ENCODE peak calls at places on chromosomes 1 and 21, in ten cellular contexts. O is ACHN; G is NCI-H1436; Q is iPS-NIHi11; T is T-cell; L is GDM1; W is HEK293T; D is T-helper 22 cell; V is heart left ventricle; H is activated naive CD4-positive, alpha-beta T cell treated with anti-CD3 and anti-CD28 coated beads, Interleukin-2, amount 10 ng/mL, durations not matched to agents 7 days and 5 days. B is an unnamed sample.

GRCh38 chr1:178055093-178055492 is 38.8 kb upstream of the RASAL2 start:
- DNase-seq in O (peak), G (no peak), Q (peak), T (no peak), L (peak), W (no peak), D (no peak), V (peak), H (no peak), B (no peak)

GRCh38 chr21:42309753-42310213 is 5.4 kb downstream of the TFF3 start:
- DNase-seq in O (peak), G (peak), Q (peak), T (peak), L (peak), W (peak), D (peak), V (no peak), H (peak), B (peak)

GRCh38 chr1:109040627-109041613 is 982 bp downstream of the WDR47 start:
- DNase-seq in O (peak), G (no peak), Q (peak), T (no peak), L (no peak), W (peak), D (no peak), V (peak), H (peak), B (no peak)

GRCh38 chr1:172733815-172734214 is 74.9 kb downstream of the FASLG start:
- DNase-seq in O (no peak), G (no peak), Q (no peak), T (no peak), L (no peak), W (no peak), D (no peak), V (no peak), H (no peak), B (no peak)

GRCh38 chr1:229461032-229461668 is 27.3 kb upstream of the ACTA1 start:
- DNase-seq in O (no peak), G (no peak), Q (no peak), T (no peak), L (no peak), W (no peak), D (no peak), V (no peak), H (no peak), B (no peak)

GRCh38 chr1:184456189-184456588 is 69.4 kb downstream of the C1orf21 start:
- DNase-seq in O (no peak), G (no peak), Q (no peak), T (no peak), L (no peak), W (no peak), D (no peak), V (no peak), H (no peak), B (no peak)

GRCh38 chr21:16770279-16770678 is 742.6 kb upstream of the CXADR start:
- DNase-seq in O (no peak), G (no peak), Q (no peak), T (no peak), L (no peak), W (no peak), D (no peak), V (no peak), H (no peak), B (no peak)

GRCh38 chr1:183611021-183611420 is 20.8 kb upstream of the NCF2 start:
- DNase-seq in O (no peak), G (no peak), Q (no peak), T (no peak), L (no peak), W (no peak), D (no peak), V (no peak), H (no peak), B (no peak)

GRCh38 chr1:83583351-83584014 is 415.4 kb downstream of the TTLL7 start:
- DNase-seq in O (no peak), G (no peak), Q (no peak), T (peak), L (no peak), W (no peak), D (no peak), V (no peak), H (peak), B (no peak)

GRCh38 chr1:200247513-200247912 is 162.3 kb downstream of the ZNF281 start:
- DNase-seq in O (no peak), G (no peak), Q (no peak), T (no peak), L (no peak), W (peak), D (no peak), V (no peak), H (no peak), B (no peak)

GRCh38 chr1:84401156-84401555 is 2.9 kb downstream of the DNASE2B start:
- DNase-seq in O (no peak), G (no peak), Q (no peak), T (no peak), L (no peak), W (no peak), D (no peak), V (no peak), H (no peak), B (no peak)

GRCh38 chr1:43293896-43294760 is 6.7 kb upstream of the TIE1 start:
- DNase-seq in O (no peak), G (no peak), Q (no peak), T (no peak), L (no peak), W (no peak), D (no peak), V (no peak), H (no peak), B (no peak)

GRCh38 chr1:88847618-88848017 is 43.7 kb downstream of the GTF2B start:
- DNase-seq in O (no peak), G (no peak), Q (peak), T (no peak), L (no peak), W (peak), D (no peak), V (no peak), H (no peak), B (no peak)

GRCh38 chr1:93344484-93344883 is 1.2 kb upstream of the DR1 start:
- DNase-seq in O (no peak), G (no peak), Q (no peak), T (no peak), L (no peak), W (no peak), D (no peak), V (no peak), H (no peak), B (no peak)

GRCh38 chr1:173823776-173824314 is 628 bp upstream of the DARS2 start:
- DNase-seq in O (no peak), G (no peak), Q (no peak), T (no peak), L (no peak), W (no peak), D (no peak), V (no peak), H (no peak), B (no peak)

GRCh38 chr1:20586939-20587638 is 1.8 kb upstream of the CDA start:
- DNase-seq in O (no peak), G (no peak), Q (no peak), T (no peak), L (no peak), W (no peak), D (no peak), V (no peak), H (no peak), B (no peak)

GRCh38 chr1:234958066-234958701 is 170.5 kb downstream of the TOMM20 start:
- DNase-seq in O (no peak), G (no peak), Q (peak), T (no peak), L (no peak), W (no peak), D (no peak), V (no peak), H (no peak), B (no peak)

GRCh38 chr1:101769520-101769919 is 227.2 kb downstream of the OLFM3 start:
- DNase-seq in O (peak), G (no peak), Q (peak), T (no peak), L (no peak), W (peak), D (no peak), V (no peak), H (no peak), B (no peak)

GRCh38 chr1:44609412-44609767 is 64.9 kb downstream of the TMEM53 start:
- DNase-seq in O (peak), G (peak), Q (peak), T (peak), L (no peak), W (peak), D (no peak), V (no peak), H (peak), B (no peak)

GRCh38 chr1:115461526-115461925 is 123.5 kb upstream of the NGF start:
- DNase-seq in O (no peak), G (no peak), Q (no peak), T (no peak), L (no peak), W (no peak), D (no peak), V (no peak), H (no peak), B (no peak)

GRCh38 chr1:31776511-31776910 is 12.4 kb upstream of the ADGRB2 start:
- DNase-seq in O (no peak), G (no peak), Q (no peak), T (no peak), L (no peak), W (no peak), D (no peak), V (no peak), H (no peak), B (no peak)

GRCh38 chr1:44112486-44112885 is 6.1 kb upstream of the KLF17 start:
- DNase-seq in O (no peak), G (no peak), Q (no peak), T (no peak), L (no peak), W (no peak), D (no peak), V (no peak), H (no peak), B (no peak)

GRCh38 chr1:181643631-181644030 is 160.3 kb downstream of the CACNA1E start:
- DNase-seq in O (no peak), G (no peak), Q (no peak), T (no peak), L (no peak), W (no peak), D (no peak), V (no peak), H (no peak), B (no peak)

GRCh38 chr1:13892671-13893325 is 192.8 kb downstream of the PRDM2 start:
- DNase-seq in O (no peak), G (no peak), Q (peak), T (no peak), L (no peak), W (peak), D (no peak), V (peak), H (no peak), B (no peak)

GRCh38 chr1:156860113-156860638 is 489 bp upstream of the NTRK1 start:
- DNase-seq in O (peak), G (peak), Q (peak), T (peak), L (peak), W (peak), D (no peak), V (no peak), H (peak), B (peak)

GRCh38 chr1:25501235-25502058 is 42.0 kb upstream of the LDLRAP1 start:
- DNase-seq in O (no peak), G (no peak), Q (peak), T (no peak), L (no peak), W (no peak), D (no peak), V (no peak), H (peak), B (no peak)

GRCh38 chr21:45041984-45042663 is 32.3 kb upstream of the ADARB1 start:
- DNase-seq in O (no peak), G (no peak), Q (no peak), T (no peak), L (no peak), W (no peak), D (no peak), V (no peak), H (no peak), B (no peak)